ENCODE peak calls at places on chromosomes 12 and 14, in five cellular contexts. F is hepatocyte; V is pancreas; T is CD8-positive, alpha-beta T cell; I is astrocyte. B is an unnamed sample.
A peak's percentile ranks its signal among the peaks of the same experiment; 100 is the strongest.

GRCh38 chr12:100401660-100402059 is 44.8 kb downstream of the SLC17A8 start:
- DNase-seq in F (peak; percentile 14), V (no peak), T (no peak), I (peak; percentile 69), B (no peak)

GRCh38 chr14:78697341-78697740 is 527.2 kb downstream of the NRXN3 start:
- DNase-seq in F (peak; percentile 20), V (no peak), T (no peak), I (peak; percentile 23), B (no peak)

GRCh38 chr14:36451346-36452065 is 68.5 kb downstream of the NKX2-1 start:
- DNase-seq in F (no peak), V (no peak), T (no peak), I (no peak), B (no peak)

GRCh38 chr12:56601503-56601902 is 28.6 kb downstream of the BAZ2A start:
- DNase-seq in F (no peak), V (no peak), T (peak; percentile 38), I (no peak), B (no peak)

GRCh38 chr12:89247541-89247942 is 104.8 kb downstream of the DUSP6 start:
- DNase-seq in F (no peak), V (no peak), T (no peak), I (no peak), B (no peak)

GRCh38 chr12:52884526-52885293 is 20.2 kb downstream of the KRT8 start:
- DNase-seq in F (peak; percentile 88), V (peak; percentile 76), T (peak; percentile 83), I (no peak), B (peak; percentile 84)

GRCh38 chr14:35158491-35158890 is 36.1 kb downstream of the PRORP start:
- DNase-seq in F (peak; percentile 0), V (no peak), T (no peak), I (no peak), B (no peak)

GRCh38 chr12:131940121-131940520 is 9.6 kb upstream of the EP400 start:
- DNase-seq in F (no peak), V (no peak), T (no peak), I (no peak), B (no peak)

GRCh38 chr12:47811070-47811391 is 8.7 kb downstream of the HDAC7 start:
- DNase-seq in F (no peak), V (no peak), T (no peak), I (no peak), B (no peak)

GRCh38 chr14:91103116-91103515 is 10.8 kb upstream of the DGLUCY start:
- DNase-seq in F (no peak), V (no peak), T (no peak), I (no peak), B (no peak)

GRCh38 chr14:103031566-103031911 is 25.8 kb downstream of the CDC42BPB start:
- DNase-seq in F (no peak), V (no peak), T (no peak), I (no peak), B (no peak)

GRCh38 chr12:43407816-43408645 is 144.0 kb downstream of the ADAMTS20 start:
- DNase-seq in F (no peak), V (no peak), T (no peak), I (peak; percentile 4), B (no peak)

GRCh38 chr12:53010955-53011354 is 4.7 kb downstream of the EIF4B start:
- DNase-seq in F (no peak), V (no peak), T (no peak), I (no peak), B (no peak)

GRCh38 chr12:53223391-53224267 is 8.4 kb downstream of the RARG start:
- DNase-seq in F (peak; percentile 80), V (no peak), T (peak; percentile 43), I (peak; percentile 45), B (no peak)

GRCh38 chr12:12592930-12593329 is 18.7 kb upstream of the CREBL2 start:
- DNase-seq in F (peak; percentile 39), V (no peak), T (no peak), I (peak; percentile 55), B (no peak)

GRCh38 chr12:27578689-27579372 is 54.8 kb downstream of the PPFIBP1 start:
- DNase-seq in F (no peak), V (no peak), T (no peak), I (no peak), B (no peak)

GRCh38 chr12:123531091-123531490 is 2.4 kb downstream of the RILPL1 start:
- DNase-seq in F (no peak), V (peak; percentile 34), T (no peak), I (no peak), B (peak; percentile 43)

GRCh38 chr12:80580254-80580653 is 127.2 kb upstream of the MYF6 start:
- DNase-seq in F (no peak), V (no peak), T (no peak), I (peak; percentile 97), B (no peak)

GRCh38 chr12:103841690-103842584 is 903 bp upstream of the NT5DC3 start:
- DNase-seq in F (peak; percentile 59), V (peak; percentile 36), T (peak; percentile 44), I (peak; percentile 85), B (peak; percentile 45)

GRCh38 chr12:11016937-11017336 is 5.5 kb downstream of the TAS2R19 start:
- DNase-seq in F (no peak), V (no peak), T (no peak), I (no peak), B (no peak)

GRCh38 chr12:130288201-130288600 is 49.5 kb upstream of the PIWIL1 start:
- DNase-seq in F (no peak), V (no peak), T (no peak), I (no peak), B (no peak)

GRCh38 chr12:41515953-41516352 is 327.8 kb downstream of the PDZRN4 start:
- DNase-seq in F (no peak), V (no peak), T (no peak), I (no peak), B (no peak)

GRCh38 chr12:24815087-24815423 is 133.8 kb downstream of the BCAT1 start:
- DNase-seq in F (no peak), V (no peak), T (no peak), I (no peak), B (no peak)

GRCh38 chr12:52041695-52042123 is 9.5 kb upstream of the NR4A1 start:
- DNase-seq in F (peak; percentile 60), V (peak; percentile 63), T (peak; percentile 52), I (peak; percentile 27), B (peak; percentile 93)

GRCh38 chr14:100677152-100677924 is 49.4 kb upstream of the DLK1 start:
- DNase-seq in F (peak; percentile 63), V (no peak), T (no peak), I (no peak), B (no peak)

DNA sequence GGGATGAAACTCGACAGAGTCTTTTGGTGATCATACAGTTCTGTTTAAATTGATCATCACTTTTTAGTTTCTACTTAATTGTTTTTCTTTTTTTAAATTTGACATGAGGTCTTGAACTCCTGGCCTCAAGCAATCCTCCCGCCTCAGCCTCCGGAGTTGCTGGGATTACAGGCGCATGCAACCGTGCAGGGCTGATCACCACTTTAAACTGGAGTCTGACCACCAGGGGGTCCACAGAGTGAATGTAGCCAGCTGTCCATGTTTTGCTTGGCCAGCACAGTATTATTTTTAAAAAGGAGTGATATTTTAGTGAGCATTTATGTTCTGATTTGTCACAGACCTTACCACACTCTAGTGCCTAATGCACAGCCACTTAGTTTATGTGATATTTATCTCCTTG is 10.7 kb downstream of the DAAM1 start:
- DNase-seq in F (no peak), V (no peak), T (no peak), I (no peak), B (no peak)
- TF ChIP-seq CTCF in F (no peak), V (no peak), T (no peak), I (peak; percentile 14), B (no peak)

GRCh38 chr12:126506426-126507182 is 1441.4 kb downstream of the AACS start:
- DNase-seq in F (no peak), V (no peak), T (no peak), I (peak; percentile 38), B (no peak)

GRCh38 chr12:126507231-126507630 is 1442.0 kb downstream of the AACS start:
- DNase-seq in F (no peak), V (no peak), T (no peak), I (no peak), B (no peak)

GRCh38 chr12:126510630-126511029 is 1445.4 kb downstream of the AACS start:
- DNase-seq in F (no peak), V (no peak), T (no peak), I (no peak), B (no peak)

GRCh38 chr12:126512916-126513913 is 1448.0 kb downstream of the AACS start:
- DNase-seq in F (no peak), V (no peak), T (no peak), I (no peak), B (no peak)

DNA sequence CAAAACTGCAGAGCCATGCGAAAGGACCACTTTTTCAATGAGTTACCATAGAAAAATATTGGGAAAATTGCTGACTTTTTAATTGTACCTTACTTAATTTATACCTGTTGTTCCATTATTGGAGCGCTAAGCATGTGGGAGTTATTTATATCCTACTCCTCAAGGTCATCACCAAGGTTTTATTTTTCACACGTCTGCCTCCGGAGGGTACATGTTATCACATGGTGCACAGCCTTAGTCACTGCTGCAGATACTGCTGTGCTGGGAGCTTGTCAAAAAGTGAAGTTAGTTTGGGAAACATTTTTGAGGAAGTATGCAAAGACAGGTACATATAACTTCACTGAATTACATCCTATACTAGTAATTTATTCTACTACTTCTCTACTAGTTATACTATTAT is 1444.4 kb downstream of the AACS start:
- DNase-seq in F (no peak), V (no peak), T (no peak), I (no peak), B (no peak)
- H3K27ac ChIP-seq in F (no peak overlapping the region), V (no peak overlapping the region), T (no peak overlapping the region), I (no peak overlapping the region), B (no peak overlapping the region)

DNA sequence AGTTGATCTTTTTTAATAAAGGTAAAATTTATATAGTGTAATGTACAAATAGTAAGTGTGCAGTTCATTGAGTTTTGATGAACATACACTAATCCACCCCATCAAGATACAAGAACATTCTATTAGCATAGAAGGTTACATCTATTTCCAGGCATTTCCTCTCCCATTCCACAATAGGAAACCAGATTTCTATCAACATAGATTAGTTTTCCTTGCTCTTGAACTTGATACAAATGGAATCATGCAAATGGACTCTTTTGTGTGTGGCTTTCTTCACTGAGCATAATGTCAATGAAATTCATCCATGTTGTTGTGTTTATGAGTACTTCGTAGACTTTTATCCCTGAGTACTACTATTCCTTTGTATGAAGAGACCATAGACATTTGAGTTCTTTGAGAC is 10.8 kb downstream of the STYX start:
- DNase-seq in F (no peak), V (no peak), T (no peak), I (no peak), B (no peak)
- H3K4me1 ChIP-seq in F (no peaks in the 10 kb centered on the region), V (no peaks in the 10 kb centered on the region), T (peaks cover 74% of the 10 kb centered on the region), I (peaks cover 5% of the 10 kb centered on the region), B (no peaks in the 10 kb centered on the region)

GRCh38 chr14:80546056-80546854 is 335.0 kb upstream of the DIO2 start:
- DNase-seq in F (no peak), V (no peak), T (no peak), I (no peak), B (no peak)
- TF ChIP-seq CTCF in F (no peak), V (no peak), T (no peak), I (no peak), B (no peak)

B was measured in tibial artery.